ENCODE peak calls at places on chromosomes 1 and 21, in eight cellular contexts. A is MM.1S, E is neural progenitor cell, I is GM23338, U is hepatocyte, L is SK-N-SH, X is PC-3, B is HCT116. H is an unnamed sample.

GRCh38 chr1:94418664-94419655 is 771 bp downstream of the ABCD3 start:
- DNase-seq in A (no peak), E (peak; percentile 58), I (peak; percentile 50), U (peak; percentile 57), L (peak; percentile 72), X (peak; percentile 58), B (no peak), H (peak; percentile 7)

GRCh38 chr21:45869121-45870007 is 112.2 kb upstream of the COL6A1 start:
- DNase-seq in A (no peak), E (no peak), I (no peak), U (no peak), L (no peak), X (peak; percentile 33), B (no peak), H (no peak)

GRCh38 chr1:223261914-223262313 is 102.1 kb downstream of the SUSD4 start:
- DNase-seq in A (no peak), E (no peak), I (no peak), U (no peak), L (no peak), X (no peak), B (no peak), H (no peak)

GRCh38 chr1:165637427-165637826 is 6.4 kb downstream of the MGST3 start:
- DNase-seq in A (no peak), E (no peak), I (peak; percentile 8), U (no peak), L (no peak), X (peak; percentile 85), B (no peak), H (no peak)

GRCh38 chr1:168106274-168106673 is 30.5 kb downstream of the GPR161 start:
- DNase-seq in A (no peak), E (no peak), I (no peak), U (no peak), L (no peak), X (no peak), B (no peak), H (no peak)

GRCh38 chr1:95086949-95087533 is 14.3 kb upstream of the ALG14 start:
- DNase-seq in A (no peak), E (no peak), I (peak; percentile 51), U (peak; percentile 71), L (no peak), X (peak; percentile 89), B (no peak), H (no peak)

GRCh38 chr1:165298081-165298820 is 58.3 kb downstream of the LMX1A start:
- DNase-seq in A (no peak), E (peak; percentile 47), I (peak; percentile 8), U (no peak), L (no peak), X (no peak), B (no peak), H (no peak)

GRCh38 chr1:59041878-59042277 is 255.0 kb upstream of the FGGY start:
- DNase-seq in A (no peak), E (no peak), I (no peak), U (no peak), L (no peak), X (no peak), B (no peak), H (no peak)

GRCh38 chr1:156709743-156710489 is 4.5 kb upstream of the CRABP2 start:
- DNase-seq in A (no peak), E (peak; percentile 14), I (no peak), U (peak; percentile 59), L (peak; percentile 71), X (peak; percentile 83), B (no peak), H (no peak)

GRCh38 chr1:162892916-162893714 is 32.1 kb upstream of the CCDC190 start:
- DNase-seq in A (no peak), E (peak; percentile 21), I (peak; percentile 34), U (peak; percentile 40), L (no peak), X (no peak), B (no peak), H (no peak)

GRCh38 chr1:227094249-227094966 is 154.3 kb downstream of the COQ8A start:
- DNase-seq in A (no peak), E (no peak), I (no peak), U (peak; percentile 44), L (no peak), X (peak; percentile 92), B (peak; percentile 28), H (no peak)

GRCh38 chr1:17923684-17924083 is 168.6 kb downstream of the ACTL8 start:
- DNase-seq in A (no peak), E (no peak), I (no peak), U (no peak), L (no peak), X (no peak), B (no peak), H (no peak)

GRCh38 chr1:998905-999796 is 746 bp downstream of the HES4 start:
- DNase-seq in A (no peak), E (peak; percentile 74), I (peak; percentile 53), U (peak; percentile 76), L (peak; percentile 76), X (peak; percentile 65), B (no peak), H (no peak)

GRCh38 chr1:210144736-210145135 is 87.9 kb upstream of the SERTAD4 start:
- DNase-seq in A (no peak), E (no peak), I (no peak), U (no peak), L (no peak), X (peak; percentile 47), B (no peak), H (no peak)

GRCh38 chr1:14516974-14517812 is 81.3 kb upstream of the KAZN start:
- DNase-seq in A (no peak), E (no peak), I (no peak), U (peak; percentile 39), L (no peak), X (peak; percentile 96), B (no peak), H (no peak)

GRCh38 chr1:246110343-246111219 is 396.5 kb downstream of the SMYD3 start:
- DNase-seq in A (no peak), E (peak; percentile 54), I (no peak), U (peak; percentile 46), L (peak; percentile 30), X (no peak), B (no peak), H (no peak)

GRCh38 chr1:112761714-112762480 is 46.8 kb upstream of the PPM1J start:
- DNase-seq in A (no peak), E (no peak), I (no peak), U (no peak), L (no peak), X (no peak), B (no peak), H (no peak)

GRCh38 chr1:216221260-216221700 is 202.0 kb downstream of the USH2A start:
- DNase-seq in A (peak; percentile 90), E (peak; percentile 82), I (peak; percentile 89), U (peak; percentile 86), L (peak; percentile 35), X (peak; percentile 96), B (peak; percentile 7), H (peak; percentile 57)

GRCh38 chr1:8094481-8095241 is 68.6 kb upstream of the ERRFI1 start:
- DNase-seq in A (no peak), E (no peak), I (no peak), U (peak; percentile 66), L (no peak), X (peak; percentile 72), B (no peak), H (no peak)

GRCh38 chr1:229941160-229941559 is 125.9 kb upstream of the GALNT2 start:
- DNase-seq in A (no peak), E (peak; percentile 17), I (no peak), U (peak; percentile 28), L (no peak), X (no peak), B (no peak), H (no peak)

GRCh38 chr1:229941785-229942184 is 125.3 kb upstream of the GALNT2 start:
- DNase-seq in A (no peak), E (no peak), I (no peak), U (no peak), L (no peak), X (no peak), B (no peak), H (no peak)

GRCh38 chr1:229942508-229942907 is 124.5 kb upstream of the GALNT2 start:
- DNase-seq in A (no peak), E (no peak), I (no peak), U (no peak), L (no peak), X (no peak), B (no peak), H (no peak)

GRCh38 chr1:229940689-229941088 is 126.3 kb upstream of the GALNT2 start:
- DNase-seq in A (no peak), E (no peak), I (no peak), U (no peak), L (no peak), X (peak; percentile 30), B (no peak), H (no peak)

DNA sequence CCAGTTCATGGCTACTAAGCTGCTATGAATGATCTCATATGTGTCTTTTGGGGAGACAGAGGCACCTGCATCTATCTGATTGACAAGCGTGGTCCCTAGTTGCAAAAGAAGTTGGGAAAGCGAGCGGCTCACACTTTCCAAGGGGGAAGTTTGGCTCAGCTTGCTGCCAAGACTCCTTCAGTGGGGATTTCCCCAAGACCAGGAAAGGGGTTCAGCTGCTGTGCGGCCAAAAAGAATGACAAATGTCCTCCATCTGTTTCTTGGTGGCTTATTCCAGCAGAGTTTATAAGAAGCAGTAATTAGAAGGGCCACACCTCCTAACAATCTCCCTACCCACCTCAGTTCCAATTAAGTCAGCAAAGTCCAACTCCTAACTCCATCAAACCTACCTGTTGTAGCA is 128.5 kb upstream of the GALNT2 start:
- DNase-seq in A (no peak), E (no peak), I (no peak), U (no peak), L (no peak), X (no peak), B (no peak), H (no peak)
- TF ChIP-seq CTCF in A (no peak), E (no peak), I (no peak), U (no peak), L (no peak), X (no peak), B (no peak), H (no peak)

DNA sequence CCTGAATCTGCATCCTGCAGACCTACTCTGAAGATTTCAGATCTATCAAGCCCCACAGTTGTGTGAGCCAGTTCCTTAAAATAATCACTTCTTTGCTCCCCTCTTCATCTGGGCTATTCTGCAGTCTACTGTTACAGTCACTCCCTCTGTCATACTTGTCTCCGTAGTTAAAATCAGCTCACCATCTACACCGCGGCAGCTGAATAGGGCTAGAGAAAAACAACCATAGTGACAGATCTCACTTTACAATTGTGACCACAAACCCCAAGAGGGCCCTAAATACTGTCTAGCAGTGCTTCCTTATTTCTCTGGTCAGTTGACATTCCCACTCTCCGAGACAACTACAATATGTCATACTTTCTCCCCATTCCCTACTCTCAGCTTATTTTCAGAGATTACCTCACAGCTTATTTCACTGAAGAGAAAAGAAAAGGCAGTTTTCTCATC is 12.9 kb downstream of the DESI2 start:
- DNase-seq in A (no peak), E (no peak), I (no peak), U (no peak), L (no peak), X (no peak), B (no peak), H (peak; percentile 63)
- TF ChIP-seq EZH2phosphoT487 in A (no peak), E (no peak), I (no peak), U (no peak), L (no peak), X (no peak), B (no peak), H (no peak)

GRCh38 chr1:33347650-33347992 is 26.7 kb upstream of the A3GALT2 start:
- DNase-seq in A (no peak), E (no peak), I (no peak), U (peak; percentile 53), L (no peak), X (peak; percentile 34), B (no peak), H (no peak)
- H3K4me1 ChIP-seq in A (peaks cover 24% of the 10 kb centered on the region), E (peaks cover 68% of the 10 kb centered on the region), I (peaks cover 29% of the 10 kb centered on the region), U (peaks cover 61% of the 10 kb centered on the region), L (peaks cover 44% of the 10 kb centered on the region), X (peaks cover 67% of the 10 kb centered on the region), B (peaks cover 25% of the 10 kb centered on the region), H (peaks cover 39% of the 10 kb centered on the region)

GRCh38 chr1:27297903-27298302 is 24.1 kb upstream of the TMEM222 start:
- DNase-seq in A (no peak), E (no peak), I (no peak), U (no peak), L (no peak), X (no peak), B (no peak), H (no peak)
- TF ChIP-seq CTCF in A (no peak), E (no peak), I (no peak), U (no peak), L (no peak), X (no peak), B (no peak), H (no peak)